ENCODE peak calls at places on chromosomes 12 and 14, in four cellular contexts. C is GM12865, O is A549, M is GM10248. U is an unnamed sample.

GRCh38 chr12:47014474-47014873 is 64.9 kb upstream of the PCED1B start:
- DNase-seq in C (no peak), O (no peak), M (no peak), U (peak)

GRCh38 chr14:99401624-99402282 is 78.9 kb downstream of the SETD3 start:
- DNase-seq in C (no peak), O (no peak), M (no peak), U (no peak)

GRCh38 chr12:92721668-92722067 is 18.9 kb downstream of the PLEKHG7 start:
- DNase-seq in C (no peak), O (no peak), M (no peak), U (no peak)

GRCh38 chr14:21734457-21735074 is 60.9 kb upstream of the OR4E1 start:
- DNase-seq in C (peak), O (peak), M (peak), U (peak)

GRCh38 chr12:33370318-33370717 is 69.3 kb downstream of the SYT10 start:
- DNase-seq in C (no peak), O (no peak), M (no peak), U (no peak)

GRCh38 chr14:64611358-64612020 is 61.7 kb downstream of the PPP1R36 start:
- DNase-seq in C (no peak), O (no peak), M (no peak), U (no peak)

GRCh38 chr12:38886064-38886463 is 19.3 kb downstream of the CPNE8 start:
- DNase-seq in C (no peak), O (no peak), M (no peak), U (peak)

GRCh38 chr12:130427381-130427887 is 89.7 kb downstream of the PIWIL1 start:
- DNase-seq in C (no peak), O (no peak), M (no peak), U (no peak)

GRCh38 chr12:107568718-107569117 is 116.9 kb upstream of the PWP1 start:
- DNase-seq in C (no peak), O (no peak), M (no peak), U (no peak)

GRCh38 chr12:90261283-90261682 is 552.6 kb upstream of the ATP2B1 start:
- DNase-seq in C (no peak), O (no peak), M (no peak), U (no peak)

GRCh38 chr12:24424376-24424775 is 474.9 kb upstream of the SOX5 start:
- DNase-seq in C (no peak), O (no peak), M (no peak), U (no peak)

GRCh38 chr12:84875241-84875640 is 37.4 kb downstream of the SLC6A15 start:
- DNase-seq in C (no peak), O (no peak), M (no peak), U (no peak)

DNA sequence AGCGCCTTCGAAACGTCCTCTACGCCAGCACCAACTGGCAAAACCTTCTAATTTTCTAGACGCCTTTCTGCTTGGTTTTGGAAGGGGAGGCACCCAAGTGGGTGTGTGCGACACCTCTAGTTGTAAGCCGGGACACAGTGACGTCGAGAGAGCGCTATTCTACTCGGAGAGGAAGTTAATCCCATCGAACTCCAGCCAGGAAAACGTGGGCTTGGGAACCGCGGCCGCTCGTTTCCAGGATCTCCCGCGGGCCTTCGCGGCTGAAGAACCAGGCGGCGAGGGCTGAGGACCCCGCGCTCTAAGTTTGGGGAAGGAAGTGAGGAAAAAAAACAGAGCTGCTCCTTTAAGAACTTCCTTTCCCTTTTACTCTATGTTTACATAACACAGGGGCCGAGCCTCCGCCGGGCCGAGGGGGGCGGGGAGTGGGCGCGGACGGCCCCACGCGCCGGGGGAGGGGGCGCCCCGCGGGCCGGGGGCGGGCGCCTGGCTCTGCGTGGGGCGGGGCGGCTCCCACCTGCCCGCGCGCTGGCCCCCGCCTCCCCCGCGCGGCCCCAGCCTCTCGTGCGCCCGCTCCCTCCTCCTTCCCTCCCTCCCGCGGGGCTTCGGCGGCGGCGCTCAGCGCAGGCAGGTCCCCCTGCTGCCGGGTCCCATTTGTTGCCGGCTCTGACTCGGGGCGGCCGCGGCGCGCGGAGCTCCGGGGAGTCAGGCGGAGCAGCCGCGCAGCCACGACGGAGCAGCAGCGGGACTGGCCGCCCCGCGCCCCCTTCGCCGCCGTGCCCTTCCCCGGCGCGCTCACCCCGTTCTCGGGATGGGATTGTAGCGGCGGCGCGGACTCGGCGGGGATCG is at the start of gene PELI2:
- DNase-seq in C (peak), O (peak), M (peak), U (peak)
- TF ChIP-seq CTCF in C (no peak), O (no peak), M (no peak), U (peak)

DNA sequence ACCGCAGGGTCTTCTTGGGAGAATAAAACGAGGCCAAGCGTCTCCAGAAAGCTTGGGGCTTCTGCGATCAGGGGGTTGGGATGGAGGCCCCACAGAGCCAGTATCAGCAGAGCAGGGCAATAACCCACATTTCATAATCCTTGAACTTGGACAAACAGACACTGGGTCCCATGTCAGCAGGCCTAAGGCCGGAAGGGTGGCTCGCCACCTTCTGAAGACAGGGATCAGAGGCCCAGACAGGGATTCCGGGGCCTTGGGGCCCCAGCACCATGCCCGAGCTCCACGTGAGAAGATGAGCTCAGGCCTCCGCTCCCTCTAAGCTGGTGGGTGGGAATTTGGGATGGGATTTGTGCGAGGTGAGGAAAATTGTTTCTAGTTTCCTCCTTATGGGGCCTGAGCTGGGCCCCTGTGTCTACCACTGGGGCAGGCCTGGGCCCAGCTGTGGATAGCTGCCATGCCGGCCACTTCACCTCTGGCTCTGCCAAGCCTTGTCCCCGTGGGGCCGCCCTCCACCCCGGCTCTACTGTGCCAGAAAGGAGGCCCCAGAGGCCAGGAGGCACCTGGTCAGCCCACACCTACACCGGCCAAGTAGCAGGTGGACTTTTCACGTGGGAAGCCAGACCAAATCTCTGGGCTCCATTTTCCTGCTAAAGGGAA is 67.2 kb upstream of the DLK1 start:
- DNase-seq in C (no peak), O (no peak), M (no peak), U (no peak)
- TF ChIP-seq CTCF in C (no peak), O (no peak), M (no peak), U (no peak)

GRCh38 chr12:60494249-60494648 is 898.4 kb downstream of the SLC16A7 start:
- DNase-seq in C (peak), O (peak), M (no peak), U (peak)
- TF ChIP-seq CTCF in C (peak), O (peak), M (peak), U (peak)

GRCh38 chr14:89251066-89251465 is 166.0 kb downstream of the FOXN3 start:
- DNase-seq in C (no peak), O (no peak), M (no peak), U (no peak)

GRCh38 chr14:89254201-89254919 is 162.7 kb downstream of the FOXN3 start:
- DNase-seq in C (no peak), O (no peak), M (no peak), U (no peak)

GRCh38 chr14:89255012-89255411 is 162.0 kb downstream of the FOXN3 start:
- DNase-seq in C (no peak), O (no peak), M (no peak), U (no peak)

GRCh38 chr14:89255852-89256251 is 161.2 kb downstream of the FOXN3 start:
- DNase-seq in C (no peak), O (no peak), M (no peak), U (no peak)

GRCh38 chr14:89252887-89253532 is 164.0 kb downstream of the FOXN3 start:
- DNase-seq in C (no peak), O (no peak), M (no peak), U (no peak)
- TF ChIP-seq CTCF in C (no peak), O (no peak), M (no peak), U (peak)

DNA sequence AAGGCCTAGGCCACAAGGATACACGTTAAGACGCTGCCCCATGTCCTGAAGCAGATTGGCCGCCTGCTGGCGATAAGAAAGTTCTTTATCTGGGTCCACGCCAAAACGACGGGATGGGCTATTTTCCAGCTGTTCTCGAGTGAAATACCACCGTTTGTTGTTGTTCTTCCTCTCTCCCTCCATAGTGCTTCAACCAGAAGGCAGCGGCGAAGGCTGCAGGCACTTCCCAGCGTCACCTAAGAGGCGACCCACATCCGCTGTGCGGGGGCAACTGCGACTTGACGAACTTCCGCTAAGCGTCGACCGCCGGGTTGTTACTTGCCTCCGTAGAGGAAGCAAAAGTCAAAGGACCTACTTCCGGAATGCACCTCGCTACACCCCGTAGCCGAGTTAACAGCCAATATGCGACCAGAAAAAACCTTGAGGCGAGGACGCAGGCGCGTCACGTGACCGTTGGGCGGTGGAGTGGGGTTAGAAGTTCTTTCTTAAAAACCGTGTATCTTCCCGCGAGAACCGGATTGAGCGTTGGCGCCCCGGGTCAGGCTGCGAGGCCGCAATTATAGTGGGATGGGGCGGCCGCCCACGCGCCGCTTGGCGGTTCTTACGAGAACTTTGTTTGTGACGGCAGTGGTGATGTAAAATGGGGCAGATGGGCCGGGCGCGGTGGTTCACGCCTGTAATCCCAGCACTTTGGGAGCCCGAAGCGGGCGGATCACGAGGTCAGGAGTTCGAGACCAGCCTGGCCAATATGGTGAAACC is at the start of gene CCNT1:
- DNase-seq in C (peak), O (peak), M (peak), U (peak)
- TF ChIP-seq CTCF in C (peak), O (no peak), M (no peak), U (peak)

GRCh38 chr14:93986972-93987371 is 10.1 kb upstream of the CCDC197 start:
- DNase-seq in C (no peak), O (no peak), M (no peak), U (no peak)

GRCh38 chr14:93982684-93983007 is 6.3 kb upstream of the ASB2 start:
- DNase-seq in C (no peak), O (no peak), M (no peak), U (no peak)

GRCh38 chr14:93984070-93984469 is 7.7 kb upstream of the ASB2 start:
- DNase-seq in C (no peak), O (no peak), M (no peak), U (no peak)

GRCh38 chr14:93987376-93987775 is 9.7 kb upstream of the CCDC197 start:
- DNase-seq in C (no peak), O (no peak), M (no peak), U (no peak)

GRCh38 chr14:93984987-93985410 is 8.6 kb upstream of the ASB2 start:
- DNase-seq in C (peak), O (peak), M (no peak), U (peak)
- TF ChIP-seq CTCF in C (peak), O (peak), M (peak), U (peak)

DNA sequence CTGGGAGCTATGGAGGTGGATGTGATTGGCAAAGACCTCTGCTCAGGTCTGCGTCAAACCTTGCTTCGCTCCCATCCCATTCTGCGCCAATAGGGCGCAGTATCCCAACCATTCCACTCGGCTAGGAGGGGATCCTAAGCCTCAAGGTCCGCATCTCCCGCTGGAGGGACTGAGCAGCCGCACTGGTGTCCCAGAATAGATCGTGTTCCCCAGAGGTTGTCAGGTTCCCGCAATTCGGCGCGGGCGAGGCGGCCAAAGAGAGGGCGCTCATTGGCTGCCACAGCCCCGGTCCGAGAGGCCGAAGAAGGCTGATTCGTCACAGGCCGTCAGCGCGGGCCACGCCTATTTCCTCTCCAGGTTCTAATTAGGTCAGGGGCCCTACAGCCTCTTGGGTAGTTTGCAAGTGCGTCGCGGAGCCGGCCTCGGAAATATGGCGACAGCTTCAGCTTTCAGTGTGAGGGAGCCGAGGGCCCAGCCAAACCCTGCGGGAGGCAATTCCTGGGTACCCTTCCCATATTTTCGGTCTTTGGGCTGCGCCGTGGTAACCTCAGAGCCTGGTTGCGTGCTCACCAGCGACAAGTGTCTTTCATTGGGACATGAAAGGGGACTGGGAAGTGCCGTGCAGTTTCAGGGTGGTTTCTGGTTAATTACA is 5.0 kb downstream of the OR10AD1 start:
- DNase-seq in C (peak), O (peak), M (peak), U (peak)
- TF ChIP-seq CTCF in C (no peak), O (no peak), M (no peak), U (peak)

GRCh38 chr14:103085106-103086091 is 1.4 kb downstream of the LBHD2 start:
- DNase-seq in C (no peak), O (no peak), M (no peak), U (no peak)
- TF ChIP-seq CTCF in C (no peak), O (peak), M (no peak), U (peak)